ENCODE peak calls at places on chromosomes 6 and 20, in four cellular contexts. E, P, B and M are unnamed samples.

GRCh38 chr6:11194399-11195274 is 37.8 kb downstream of the NEDD9 start:
- DNase-seq in E (no peak), P (no peak), B (no peak), M (no peak)

GRCh38 chr6:44399991-44400390 is 12.5 kb downstream of the CDC5L start:
- DNase-seq in E (no peak), P (no peak), B (no peak), M (no peak)

GRCh38 chr6:113405326-113406050 is 451.7 kb upstream of the MARCKS start:
- DNase-seq in E (no peak), P (no peak), B (no peak), M (no peak)

GRCh38 chr6:132830236-132830799 is 15.9 kb downstream of the RPS12 start:
- DNase-seq in E (peak; percentile 28), P (no peak), B (no peak), M (no peak)

GRCh38 chr6:108581237-108581931 is 20.7 kb downstream of the FOXO3 start:
- DNase-seq in E (no peak), P (no peak), B (no peak), M (no peak)

GRCh38 chr6:45132683-45133294 is 195.3 kb upstream of the RUNX2 start:
- DNase-seq in E (no peak), P (no peak), B (no peak), M (no peak)

GRCh38 chr6:164098857-164099534 is 684.5 kb downstream of the QKI start:
- DNase-seq in E (no peak), P (no peak), B (no peak), M (no peak)

GRCh38 chr6:123587838-123588545 is 48.8 kb downstream of the TRDN start:
- DNase-seq in E (no peak), P (no peak), B (no peak), M (no peak)

GRCh38 chr6:170212051-170212756 is 78.7 kb downstream of the DLL1 start:
- DNase-seq in E (no peak), P (peak; percentile 10), B (no peak), M (peak; percentile 77)

GRCh38 chr20:40650707-40651106 is 38.3 kb downstream of the MAFB start:
- DNase-seq in E (no peak), P (no peak), B (no peak), M (no peak)

GRCh38 chr20:49594929-49595311 is 27.0 kb upstream of the PTGIS start:
- DNase-seq in E (no peak), P (peak; percentile 31), B (no peak), M (no peak)

GRCh38 chr20:44271915-44272663 is 25.0 kb downstream of the GDAP1L1 start:
- DNase-seq in E (no peak), P (no peak), B (no peak), M (no peak)

GRCh38 chr6:79617521-79617941 is 13.6 kb upstream of the SH3BGRL2 start:
- DNase-seq in E (no peak), P (no peak), B (no peak), M (no peak)

GRCh38 chr6:6781172-6781876 is 192.8 kb downstream of the LY86 start:
- DNase-seq in E (no peak), P (peak; percentile 79), B (no peak), M (no peak)

GRCh38 chr6:166553563-166554271 is 32.8 kb downstream of the RAMACL start:
- DNase-seq in E (no peak), P (no peak), B (no peak), M (peak; percentile 82)